ENCODE peak calls at places on chromosomes 11 and 22, in five cellular contexts. D is mesothelial cell of epicardium, I is NCI-H510A, Q is psoas muscle, B is pulmonary artery endothelial cell. Y is an unnamed sample.
A peak's percentile ranks its signal among the peaks of the same experiment; 100 is the strongest.

GRCh38 chr22:49040754-49041467 is 786.8 kb downstream of the BRD1 start:
- DNase-seq in B (no peak), Q (no peak), I (no peak), D (no peak), Y (no peak)

GRCh38 chr22:35743466-35743865 is 25.8 kb downstream of the APOL5 start:
- DNase-seq in B (no peak), I (no peak), D (no peak), Q (no peak), Y (no peak)

GRCh38 chr22:42760806-42761565 is 40.3 kb upstream of the A4GALT start:
- DNase-seq in D (no peak), Q (no peak), I (no peak), B (no peak), Y (no peak)

GRCh38 chr11:57248780-57249383 is 11.8 kb upstream of the APLNR start:
- DNase-seq in B (peak; percentile 33), Q (peak; percentile 59), I (peak; percentile 5), D (peak; percentile 49), Y (peak; percentile 24)

GRCh38 chr11:47215366-47215925 is 672 bp downstream of the DDB2 start:
- DNase-seq in Q (no peak), I (no peak), D (no peak), B (no peak), Y (peak; percentile 28)

GRCh38 chr22:27827586-27828213 is 26.1 kb upstream of the MN1 start:
- DNase-seq in I (no peak), B (no peak), D (no peak), Q (peak; percentile 37), Y (no peak)

GRCh38 chr11:12397953-12398352 is 20.6 kb downstream of the PARVA start:
- DNase-seq in Q (peak; percentile 33), D (no peak), B (no peak), I (no peak), Y (no peak)

GRCh38 chr11:65801153-65801987 is 14.5 kb downstream of the OVOL1 start:
- DNase-seq in D (no peak), B (no peak), Q (no peak), I (no peak), Y (no peak)

GRCh38 chr11:86418929-86419328 is 44.2 kb downstream of the CCDC81 start:
- DNase-seq in Q (no peak), B (no peak), I (no peak), D (no peak), Y (no peak)

GRCh38 chr11:17930544-17931144 is 82.2 kb downstream of the SERGEF start:
- DNase-seq in I (no peak), B (no peak), D (no peak), Q (no peak), Y (no peak)

GRCh38 chr22:37898441-37899181 is 7.5 kb upstream of the MICALL1 start:
- DNase-seq in D (no peak), I (no peak), Q (no peak), B (no peak), Y (no peak)

GRCh38 chr11:72432347-72433287 is 1.7 kb downstream of the CLPB start:
- DNase-seq in Q (no peak), D (no peak), I (no peak), B (no peak), Y (no peak)

GRCh38 chr22:25417792-25418191 is 146.7 kb upstream of the GRK3 start:
- DNase-seq in D (no peak), B (no peak), Q (no peak), I (no peak), Y (no peak)

Y was measured in NCI-H1092.